ENCODE peak calls at places on chromosome 5, in six cellular contexts. W, I, R, F, K and M are unnamed samples. For H3K4me1 and H3K36me3, the result is how much of the 10 kb centered on the place peaks cover.

GRCh38 chr5:73454379-73455036 is 5.9 kb upstream of the FOXD1 start:
- DNase-seq in I (peak), W (no peak), R (no peak), F (peak), K (no peak), M (peak)

GRCh38 chr5:109199294-109199693 is 210.5 kb downstream of the PJA2 start:
- DNase-seq in K (no peak), R (no peak), I (no peak), F (no peak), W (no peak), M (peak)

GRCh38 chr5:39639618-39640078 is 214.9 kb upstream of the DAB2 start:
- DNase-seq in K (no peak), W (no peak), I (peak), R (no peak), F (no peak), M (no peak)

GRCh38 chr5:150162142-150162513 is 4.5 kb upstream of the CDX1 start:
- DNase-seq in F (no peak), W (no peak), R (no peak), K (no peak), I (no peak), M (no peak)

GRCh38 chr5:80860934-80861613 is 99.1 kb upstream of the RASGRF2 start:
- DNase-seq in R (no peak), F (no peak), I (no peak), W (no peak), K (no peak), M (peak)

GRCh38 chr5:147085409-147085808 is 149.4 kb upstream of the STK32A start:
- DNase-seq in F (no peak), K (no peak), W (no peak), I (no peak), R (no peak), M (no peak)

GRCh38 chr5:124263172-124263571 is 483.3 kb downstream of the ZNF608 start:
- DNase-seq in K (no peak), I (no peak), F (no peak), W (no peak), R (no peak), M (no peak)

GRCh38 chr5:146331257-146331822 is 7.3 kb upstream of the POU4F3 start:
- DNase-seq in I (no peak), R (no peak), W (no peak), F (no peak), K (no peak), M (no peak)

GRCh38 chr5:81626524-81626923 is 124.4 kb downstream of the SSBP2 start:
- DNase-seq in R (peak), K (no peak), F (no peak), W (no peak), I (peak), M (peak)

GRCh38 chr5:148957591-148958202 is 105.2 kb downstream of the SH3TC2 start:
- DNase-seq in F (peak), R (no peak), K (no peak), I (peak), W (peak), M (peak)

GRCh38 chr5:130400091-130400490 is 495.8 kb downstream of the CHSY3 start:
- DNase-seq in I (peak), R (no peak), K (no peak), F (no peak), W (no peak), M (peak)

GRCh38 chr5:128201065-128201926 is 117.7 kb downstream of the SLC12A2 start:
- DNase-seq in W (peak), K (peak), F (peak), R (peak), I (peak), M (peak)

GRCh38 chr5:164360589-164360988 is 855.2 kb downstream of the MAT2B start:
- DNase-seq in F (no peak), W (no peak), K (no peak), R (no peak), I (peak), M (no peak)

GRCh38 chr5:94217216-94217615 is 401.2 kb downstream of the KIAA0825 start:
- DNase-seq in F (no peak), W (no peak), I (no peak), R (no peak), K (no peak), M (peak)

GRCh38 chr5:58314356-58315045 is 145.4 kb downstream of the PLK2 start:
- DNase-seq in W (no peak), K (no peak), I (no peak), F (no peak), R (no peak), M (no peak)

GRCh38 chr5:77776606-77777206 is 567 bp upstream of the TBCA start:
- DNase-seq in F (no peak), R (no peak), W (no peak), K (no peak), I (no peak), M (no peak)

GRCh38 chr5:77773734-77774280 is 2.3 kb downstream of the TBCA start:
- DNase-seq in W (no peak), F (no peak), I (no peak), K (no peak), R (no peak), M (no peak)

GRCh38 chr5:77777281-77777892 is 1.2 kb upstream of the TBCA start:
- DNase-seq in K (no peak), I (no peak), F (no peak), W (no peak), R (no peak), M (no peak)

GRCh38 chr5:77775773-77776605 is at the start of gene TBCA:
- DNase-seq in R (peak), K (peak), I (peak), F (peak), W (peak), M (peak)

DNA sequence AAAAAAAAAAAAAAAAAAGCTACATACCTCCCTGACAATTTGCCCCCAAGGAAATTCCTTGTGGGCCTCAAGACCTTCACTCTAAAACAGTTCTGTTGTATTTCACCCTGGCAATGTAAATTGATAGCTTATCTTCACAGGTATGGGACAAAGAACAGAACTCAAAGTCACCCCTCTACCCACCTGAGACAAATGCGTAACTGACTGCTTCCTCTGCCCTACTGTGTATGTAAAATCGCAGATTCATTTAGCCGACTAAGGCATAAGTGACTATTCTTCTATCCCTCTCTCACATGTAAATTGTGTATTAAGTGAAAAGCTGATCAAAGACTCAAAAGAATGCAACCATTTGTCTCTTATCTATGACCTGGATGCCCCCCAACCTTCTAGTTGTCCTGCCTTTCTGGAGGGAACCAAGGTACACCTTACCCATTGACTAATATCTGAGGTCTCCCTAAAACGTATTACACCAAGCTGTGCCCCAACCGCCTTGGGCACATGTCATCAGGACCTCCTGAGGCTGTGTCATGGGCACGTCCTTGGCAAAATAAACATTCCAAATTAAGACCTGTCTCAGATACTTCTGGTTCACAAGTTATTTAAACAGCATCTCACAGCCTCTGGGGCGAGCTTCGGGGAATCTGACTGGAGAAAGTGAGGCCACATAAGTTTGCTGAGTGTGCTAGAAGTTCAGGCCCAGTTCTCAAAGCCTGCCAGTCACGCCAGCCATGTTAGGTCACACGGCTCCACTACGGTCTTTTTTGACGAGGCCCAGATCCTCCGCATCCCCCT is 962 bp downstream of the TBCA start:
- DNase-seq in I (no peak), W (no peak), K (no peak), F (peak), R (no peak), M (peak)
- H3K4me1 ChIP-seq in I (under half), W (under half), K (under half), F (under half), R (under half), M (under half)

DNA sequence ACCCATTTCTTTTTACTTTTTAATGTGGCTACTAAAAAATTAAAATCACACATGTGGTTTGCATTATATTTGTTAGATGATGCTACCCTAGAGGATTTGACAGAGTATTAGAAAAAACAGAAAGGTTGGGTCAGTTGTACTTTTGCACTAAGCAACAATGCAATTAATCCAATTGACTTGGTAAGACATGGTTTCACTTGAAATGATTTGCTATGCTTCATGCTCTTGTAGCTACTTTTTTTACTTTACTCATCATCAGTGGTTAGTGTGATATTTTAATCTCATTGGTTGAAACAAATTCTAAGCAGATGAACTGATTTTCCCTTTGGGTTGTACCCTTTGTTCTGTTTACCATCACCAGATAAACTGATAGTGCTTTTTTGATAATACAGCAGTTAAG is 39.4 kb downstream of the HMHB1 start:
- DNase-seq in I (no peak), R (no peak), W (no peak), F (no peak), K (no peak), M (no peak)
- H3K36me3 ChIP-seq in I (under half), R (under half), W (under half), F (under half), K (under half), M (under half)

DNA sequence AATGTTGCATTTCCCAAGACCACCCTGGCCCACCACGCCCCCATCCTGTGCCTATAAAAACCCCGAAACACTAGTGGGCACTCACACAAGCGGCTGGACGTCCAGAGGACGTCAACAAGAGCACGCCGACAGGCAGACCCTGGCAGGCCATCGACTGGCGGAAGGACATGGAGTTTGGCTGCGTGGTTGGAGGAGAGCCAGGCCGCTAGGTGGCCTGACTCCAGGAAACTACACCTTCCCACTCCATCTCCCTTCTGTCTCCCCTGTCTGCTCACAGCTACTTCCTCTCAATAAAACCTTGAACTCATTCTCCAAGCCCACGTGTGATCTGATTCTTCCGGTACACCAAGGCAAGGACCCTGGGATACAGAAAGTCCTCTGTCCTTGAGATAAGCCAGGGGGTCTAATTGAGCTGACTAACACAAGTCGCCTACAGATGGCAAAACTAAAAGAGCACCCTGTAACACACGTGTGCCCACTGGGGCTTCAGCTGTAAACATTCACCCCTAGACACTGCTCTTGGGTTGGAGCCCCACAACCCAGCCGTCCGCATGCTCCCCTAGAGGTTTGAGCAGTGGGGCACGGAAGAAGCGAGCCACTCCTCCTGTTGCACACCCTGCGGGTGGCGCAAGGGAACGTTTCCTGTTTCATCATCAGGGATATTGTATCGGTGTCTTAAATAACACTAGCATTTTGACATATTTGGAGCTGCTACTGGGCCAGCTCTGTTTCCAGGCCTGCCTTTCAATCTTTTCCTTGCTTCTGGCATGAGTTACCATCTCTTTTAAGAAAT is 54.5 kb upstream of the TAF11L2 start:
- DNase-seq in K (peak), I (no peak), R (no peak), F (no peak), W (peak), M (no peak)
- H3K4me1 ChIP-seq in K (under half), I (under half), R (under half), F (under half), W (under half), M (under half)

GRCh38 chr5:159038907-159039306 is 60.8 kb downstream of the EBF1 start:
- DNase-seq in K (no peak), I (peak), F (no peak), R (no peak), W (no peak), M (peak)
- H3K36me3 ChIP-seq in K (under half), I (under half), F (under half), R (under half), W (under half), M (under half)

GRCh38 chr5:88671808-88672499 is 211.0 kb downstream of the MEF2C start:
- DNase-seq in K (no peak), R (no peak), F (no peak), I (no peak), W (no peak), M (no peak)
- H3K4me1 ChIP-seq in K (under half), R (under half), F (under half), I (under half), W (under half), M (under half)